ENCODE peak calls at places on chromosomes 2 and 18, in eight cellular contexts. C is aorta, V is upper lobe of right lung, S is IMR-90, K is SK-N-SH, O is PC-3, E is neural progenitor cell, Y is body of pancreas. F is an unnamed sample. For H3K4me1 and H3K36me3, the result is how much of the 10 kb centered on the place peaks cover.

GRCh38 chr2:227388537-227389011 is 825 bp upstream of the SCYGR1 start:
- DNase-seq in C (no peak), V (no peak), S (peak), K (no peak), O (peak), E (no peak), Y (no peak), F (no peak)

GRCh38 chr2:64599469-64599868 is 54.2 kb downstream of the SERTAD2 start:
- DNase-seq in C (no peak), V (no peak), S (no peak), K (no peak), O (peak), E (no peak), Y (peak), F (no peak)

GRCh38 chr2:118974103-118974911 is 32.3 kb downstream of the MARCO start:
- DNase-seq in C (no peak), V (no peak), S (peak), K (no peak), O (peak), E (no peak), Y (no peak), F (no peak)

GRCh38 chr2:122856696-122857095 is 1101.2 kb downstream of the TSN start:
- DNase-seq in C (no peak), V (no peak), S (no peak), K (no peak), O (peak), E (no peak), Y (no peak), F (no peak)

GRCh38 chr2:189477756-189478155 is 36.5 kb downstream of the WDR75 start:
- DNase-seq in C (no peak), V (no peak), S (no peak), K (no peak), O (no peak), E (no peak), Y (no peak), F (no peak)

GRCh38 chr2:44686561-44686960 is 254.9 kb upstream of the SIX3 start:
- DNase-seq in C (no peak), V (no peak), S (peak), K (no peak), O (peak), E (no peak), Y (no peak), F (no peak)

GRCh38 chr2:201135396-201135795 is 19.4 kb downstream of the CFLAR start:
- DNase-seq in C (no peak), V (no peak), S (no peak), K (no peak), O (no peak), E (no peak), Y (no peak), F (peak)

GRCh38 chr2:69893684-69894481 is at the start of gene SNRNP27:
- DNase-seq in C (peak), V (peak), S (peak), K (peak), O (peak), E (peak), Y (peak), F (peak)

GRCh38 chr2:75828826-75829225 is 118.1 kb upstream of the GCFC2 start:
- DNase-seq in C (no peak), V (no peak), S (no peak), K (no peak), O (peak), E (no peak), Y (no peak), F (no peak)

GRCh38 chr18:55884498-55884897 is 296.5 kb upstream of the TCF4 start:
- DNase-seq in C (no peak), V (no peak), S (no peak), K (no peak), O (no peak), E (no peak), Y (no peak), F (no peak)

GRCh38 chr2:36620321-36620720 is 22.4 kb upstream of the FEZ2 start:
- DNase-seq in C (no peak), V (no peak), S (no peak), K (no peak), O (no peak), E (no peak), Y (no peak), F (no peak)

GRCh38 chr2:236689981-236690380 is 120.4 kb downstream of the ACKR3 start:
- DNase-seq in C (no peak), V (no peak), S (no peak), K (no peak), O (no peak), E (no peak), Y (no peak), F (no peak)

GRCh38 chr2:84388133-84388532 is 70.9 kb downstream of the SUCLG1 start:
- DNase-seq in C (no peak), V (no peak), S (peak), K (no peak), O (no peak), E (no peak), Y (no peak), F (no peak)

GRCh38 chr18:26482567-26482966 is 65.8 kb downstream of the KCTD1 start:
- DNase-seq in C (no peak), V (no peak), S (no peak), K (no peak), O (peak), E (peak), Y (no peak), F (no peak)

GRCh38 chr18:45221363-45221762 is 393.9 kb upstream of the SLC14A2 start:
- DNase-seq in C (no peak), V (no peak), S (peak), K (no peak), O (no peak), E (no peak), Y (no peak), F (no peak)

GRCh38 chr2:119914266-119914665 is 98.6 kb upstream of the EPB41L5 start:
- DNase-seq in C (no peak), V (no peak), S (peak), K (no peak), O (peak), E (no peak), Y (no peak), F (no peak)

GRCh38 chr2:231926180-231926741 is at the start of gene NPPC:
- DNase-seq in C (peak), V (peak), S (peak), K (peak), O (peak), E (peak), Y (peak), F (no peak)

GRCh38 chr2:178074123-178075005 is 1.8 kb upstream of the PDE11A start:
- DNase-seq in C (no peak), V (no peak), S (no peak), K (no peak), O (no peak), E (no peak), Y (no peak), F (no peak)

GRCh38 chr2:232528746-232529445 is 2.9 kb downstream of the CHRND start:
- DNase-seq in C (peak), V (peak), S (no peak), K (peak), O (no peak), E (no peak), Y (no peak), F (no peak)

GRCh38 chr2:46874236-46874929 is 41.2 kb downstream of the MCFD2 start:
- DNase-seq in C (peak), V (peak), S (peak), K (no peak), O (no peak), E (no peak), Y (no peak), F (no peak)

GRCh38 chr2:19540739-19541503 is 182.5 kb upstream of the OSR1 start:
- DNase-seq in C (no peak), V (no peak), S (peak), K (no peak), O (peak), E (no peak), Y (no peak), F (no peak)

DNA sequence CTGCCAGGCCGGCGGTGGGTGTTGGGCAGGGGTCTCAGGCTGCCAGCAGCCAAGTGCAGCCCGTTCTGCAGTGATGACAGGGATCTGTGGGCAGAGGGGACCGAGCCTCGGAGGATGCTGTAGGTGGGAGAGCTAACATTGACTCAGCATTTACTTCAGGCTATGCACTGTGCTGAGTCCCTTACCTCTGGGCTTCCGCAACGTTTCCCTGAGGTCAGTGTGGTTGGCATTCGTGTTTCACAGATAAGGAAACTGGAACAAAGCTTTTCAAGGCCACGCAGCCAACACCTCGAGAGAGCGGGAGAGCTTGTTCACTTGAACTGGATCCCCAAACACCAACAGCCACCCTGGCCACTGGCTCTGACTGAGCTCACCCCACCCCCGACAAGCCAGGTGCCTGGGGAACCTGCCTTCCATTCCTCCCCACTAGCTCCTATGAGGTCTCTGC is 839 bp upstream of the GPR148 start:
- DNase-seq in C (no peak), V (no peak), S (no peak), K (no peak), O (peak), E (no peak), Y (peak), F (no peak)
- H3K27ac ChIP-seq in C (peak), V (no peak), S (no peak), K (no peak), O (no peak), E (no peak), Y (peak), F (peak)

GRCh38 chr2:27708257-27708654 is 44.6 kb downstream of the SLC4A1AP start:
- DNase-seq in C (no peak), V (no peak), S (no peak), K (no peak), O (no peak), E (no peak), Y (no peak), F (no peak)
- H3K4me1 ChIP-seq in C (under half), V (under half), S (under half), K (under half), O (under half), E (under half), Y (under half), F (under half)

GRCh38 chr2:128625966-128626757 is 307.5 kb upstream of the HS6ST1 start:
- DNase-seq in C (peak), V (peak), S (no peak), K (no peak), O (no peak), E (peak), Y (no peak), F (no peak)

GRCh38 chr2:128625421-128625820 is 306.8 kb upstream of the HS6ST1 start:
- DNase-seq in C (peak), V (peak), S (no peak), K (no peak), O (no peak), E (no peak), Y (no peak), F (peak)

GRCh38 chr2:128628206-128628605 is 309.5 kb upstream of the HS6ST1 start:
- DNase-seq in C (peak), V (peak), S (no peak), K (no peak), O (no peak), E (no peak), Y (no peak), F (no peak)

GRCh38 chr2:128624956-128625355 is 306.3 kb upstream of the HS6ST1 start:
- DNase-seq in C (peak), V (peak), S (no peak), K (no peak), O (no peak), E (no peak), Y (no peak), F (no peak)

DNA sequence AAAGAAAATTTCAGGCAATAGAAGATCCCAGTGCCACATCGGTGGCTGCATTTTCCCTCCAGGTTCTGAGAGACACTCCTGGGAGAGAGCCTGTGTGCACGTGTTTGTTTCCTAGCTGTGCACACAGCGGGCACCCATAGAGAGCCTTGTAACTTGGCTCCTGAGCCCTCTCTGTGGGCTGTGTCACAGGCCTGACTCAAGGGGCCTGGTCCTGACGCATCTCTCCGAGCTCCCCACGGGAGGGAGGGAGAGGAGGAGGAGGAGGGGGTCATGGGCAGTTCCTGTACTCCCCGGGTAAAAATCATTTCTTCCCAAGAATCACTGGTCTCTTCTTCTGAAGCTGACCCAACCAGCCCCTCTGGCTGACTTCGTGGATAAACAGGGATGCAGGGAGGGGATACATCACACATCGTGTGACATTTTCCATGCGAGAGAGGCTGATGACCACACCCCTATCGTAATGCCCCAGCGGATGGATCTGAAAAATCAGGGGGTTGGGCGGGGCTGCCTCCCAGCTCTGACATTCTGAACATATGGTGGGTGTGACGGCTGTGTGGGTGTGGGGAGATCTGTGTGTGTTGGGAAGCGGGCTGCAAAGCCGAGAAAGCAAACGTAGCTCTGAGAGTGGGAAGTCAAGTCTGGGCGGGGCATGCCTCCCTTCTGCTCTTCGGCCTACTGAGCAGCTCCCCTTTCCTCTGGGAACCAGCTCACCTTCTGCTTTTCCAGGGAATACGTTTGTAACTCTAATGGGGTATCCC is 308.3 kb upstream of the HS6ST1 start:
- DNase-seq in C (peak), V (peak), S (no peak), K (no peak), O (peak), E (no peak), Y (peak), F (peak)
- H3K36me3 ChIP-seq in C (under half), V (under half), S (under half), K (under half), O (under half), E (under half), Y (under half), F (under half)

DNA sequence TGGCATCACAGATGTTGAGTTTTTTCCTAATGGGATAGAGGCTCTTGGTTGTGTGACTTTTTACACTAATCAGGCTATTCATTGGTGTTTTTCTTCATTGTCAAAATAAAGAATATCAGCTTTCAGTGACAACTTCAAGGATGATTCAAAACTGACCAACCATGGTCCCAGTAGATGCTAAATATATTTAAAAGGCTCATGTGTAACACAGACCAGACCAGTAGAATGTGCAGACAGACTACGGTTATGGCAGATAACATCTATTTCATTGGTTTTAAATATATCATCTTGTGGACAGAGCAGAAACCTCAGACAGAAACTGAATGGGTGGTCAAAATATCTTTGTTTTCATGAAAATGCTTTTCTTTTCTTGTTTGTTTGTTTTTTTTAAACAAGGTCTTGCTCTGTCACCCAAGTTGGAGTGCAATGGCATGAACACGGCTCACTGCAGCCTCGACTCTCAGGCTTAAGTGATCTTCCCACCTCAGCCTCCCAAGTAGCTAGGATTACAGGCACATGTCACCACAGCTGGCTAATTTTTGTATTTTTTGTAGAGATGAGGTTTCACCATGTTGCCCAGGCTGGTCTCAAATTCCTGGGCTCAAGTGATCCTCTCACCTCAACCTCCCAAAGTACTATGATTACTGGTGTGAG is 107.3 kb upstream of the CREB1 start:
- DNase-seq in C (no peak), V (no peak), S (no peak), K (peak), O (no peak), E (no peak), Y (no peak), F (no peak)
- H3K27ac ChIP-seq in C (no peak), V (no peak), S (no peak), K (no peak), O (no peak), E (no peak), Y (no peak), F (no peak)

DNA sequence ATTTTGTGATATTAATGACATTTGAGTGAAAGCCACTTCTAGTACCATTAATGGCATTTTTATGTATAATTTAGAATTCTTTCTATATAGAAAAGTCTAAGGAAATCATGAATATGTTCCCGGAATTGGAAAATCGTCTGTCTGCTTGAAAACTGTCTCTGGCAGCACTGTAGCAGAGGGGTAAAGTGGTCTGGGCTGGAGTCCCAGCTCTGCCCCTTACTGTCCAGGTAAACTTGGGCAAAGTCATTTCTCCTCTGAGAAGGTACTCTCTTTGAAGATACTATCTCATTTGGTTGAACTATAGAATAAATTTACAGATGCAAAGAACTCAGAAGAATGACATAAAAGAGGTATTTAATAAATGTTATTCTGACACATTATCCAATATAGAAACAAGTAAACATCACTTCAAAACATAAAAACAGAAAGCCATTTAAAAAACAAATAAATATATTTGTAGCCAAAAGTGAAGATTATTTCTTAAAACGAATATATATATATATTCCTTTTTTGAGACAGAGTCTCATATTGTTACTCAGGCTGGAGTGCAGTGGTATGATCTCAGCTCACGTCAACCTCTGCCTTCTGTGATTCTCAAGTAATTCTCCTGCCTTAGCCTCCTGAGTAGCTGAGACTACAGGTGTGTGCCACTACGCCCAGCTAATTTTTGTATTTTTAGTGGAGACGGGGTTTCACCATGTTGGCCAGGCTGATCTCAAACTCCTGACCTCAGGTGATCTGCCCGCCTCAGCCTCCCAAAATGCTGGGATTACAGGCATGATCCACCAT is 149.8 kb upstream of the ITGA4 start:
- DNase-seq in C (no peak), V (no peak), S (no peak), K (no peak), O (no peak), E (no peak), Y (no peak), F (no peak)
- H3K4me1 ChIP-seq in C (under half), V (under half), S (under half), K (under half), O (under half), E (under half), Y (under half), F (under half)